ENCODE peak calls at places on chromosomes 4 and X, in five cellular contexts. R is CD4-positive, alpha-beta T cell; W is SK-N-DZ; O is LHCN-M2; Q is left ventricle myocardium superior. J is an unnamed sample.

GRCh38 chr4:140102406-140102805 is 51.6 kb downstream of the MAML3 start:
- DNase-seq in O (no peak), Q (no peak), R (no peak), W (no peak), J (no peak)

GRCh38 chr4:107380836-107381438 is 339.1 kb downstream of the PAPSS1 start:
- DNase-seq in O (no peak), R (no peak), Q (no peak), W (no peak), J (no peak)

GRCh38 chr4:176781739-176782100 is 11.0 kb downstream of the VEGFC start:
- DNase-seq in R (no peak), O (no peak), Q (no peak), W (no peak), J (peak)

GRCh38 chr4:2829321-2829932 is 14.2 kb upstream of the ADD1 start:
- DNase-seq in O (no peak), W (no peak), R (no peak), Q (peak), J (no peak)

GRCh38 chr4:168610911-168611530 is 114.2 kb downstream of the PALLD start:
- DNase-seq in O (peak), R (no peak), Q (no peak), W (no peak), J (peak)

GRCh38 chr4:182486895-182487294 is 243.7 kb downstream of the TENM3 start:
- DNase-seq in Q (no peak), O (peak), R (no peak), W (no peak), J (peak)

GRCh38 chrX:69028006-69028760 is 137.1 kb downstream of the PJA1 start:
- DNase-seq in Q (no peak), O (no peak), R (no peak), W (no peak), J (no peak)

GRCh38 chr4:151674804-151675290 is 86.0 kb downstream of the GATB start:
- DNase-seq in W (peak), R (no peak), O (no peak), Q (peak), J (no peak)

GRCh38 chr4:185304944-185305690 is 90.6 kb downstream of the LRP2BP start:
- DNase-seq in O (peak), Q (no peak), R (peak), W (peak), J (peak)

J was measured in myocyte.